ENCODE peak calls at places on chromosomes 11 and 22, in ten cellular contexts. U, G, I, A, N, Z, X, Y, K and F are unnamed samples. For H3K4me1, the result is how much of the 10 kb centered on the place peaks cover.

GRCh38 chr11:96186806-96187205 is 156.2 kb downstream of the MAML2 start:
- DNase-seq in G (no peak), A (no peak), I (no peak), Z (no peak), Y (peak), X (no peak), N (no peak), K (no peak), U (no peak), F (no peak)

GRCh38 chr11:35619754-35620640 is 1.7 kb downstream of the FJX1 start:
- DNase-seq in G (no peak), Z (peak), A (peak), N (peak), Y (peak), X (peak), I (no peak), K (peak), U (no peak), F (peak)

GRCh38 chr11:86335131-86335768 is 33.2 kb downstream of the HIKESHI start:
- DNase-seq in N (no peak), X (no peak), A (no peak), Y (no peak), G (no peak), Z (no peak), I (no peak), U (no peak), K (no peak), F (no peak)

GRCh38 chr11:95835768-95836488 is 45.6 kb downstream of the CEP57 start:
- DNase-seq in U (peak), G (peak), X (peak), N (peak), K (peak), I (peak), Z (peak), A (no peak), Y (peak), F (peak)

GRCh38 chr11:73729594-73730206 is 31.2 kb downstream of the RAB6A start:
- DNase-seq in A (no peak), I (peak), X (no peak), U (no peak), Z (peak), Y (peak), K (peak), G (no peak), N (no peak), F (no peak)

GRCh38 chr11:46391578-46392420 is at the start of gene CHRM4:
- DNase-seq in I (no peak), K (peak), Z (peak), A (no peak), Y (no peak), G (no peak), U (no peak), N (peak), X (peak), F (peak)

GRCh38 chr11:103773059-103773458 is 263.4 kb upstream of the DDI1 start:
- DNase-seq in X (no peak), K (no peak), U (no peak), G (no peak), A (no peak), Y (no peak), Z (no peak), I (no peak), N (peak), F (no peak)

GRCh38 chr11:92500463-92500862 is 275.8 kb downstream of the FAT3 start:
- DNase-seq in X (no peak), G (no peak), Z (no peak), I (no peak), K (no peak), A (no peak), Y (no peak), U (no peak), N (peak), F (no peak)

GRCh38 chr11:1757861-1758610 is 5.7 kb downstream of the CTSD start:
- DNase-seq in Z (no peak), X (peak), I (no peak), K (no peak), A (peak), N (no peak), Y (no peak), G (no peak), U (no peak), F (no peak)

GRCh38 chr11:117177534-117178209 is 871 bp upstream of the SIDT2 start:
- DNase-seq in A (no peak), G (no peak), K (no peak), Y (peak), X (peak), U (no peak), Z (no peak), N (no peak), I (no peak), F (no peak)

GRCh38 chr11:88231894-88232482 is 56.7 kb upstream of the RAB38 start:
- DNase-seq in U (peak), X (peak), Z (no peak), G (no peak), N (peak), Y (peak), A (no peak), K (peak), I (no peak), F (peak)

GRCh38 chr11:35539256-35539655 is 13.8 kb upstream of the PAMR1 start:
- DNase-seq in N (no peak), Y (no peak), Z (no peak), X (no peak), G (no peak), U (no peak), K (no peak), I (no peak), A (no peak), F (peak)

GRCh38 chr11:100273066-100273815 is 413.8 kb upstream of the ARHGAP42 start:
- DNase-seq in G (no peak), U (no peak), K (no peak), N (no peak), Y (no peak), A (no peak), I (no peak), X (no peak), Z (no peak), F (no peak)

GRCh38 chr11:108199446-108200321 is 22.8 kb downstream of the NPAT start:
- DNase-seq in A (no peak), U (no peak), Z (no peak), K (no peak), N (peak), G (no peak), X (no peak), Y (peak), I (no peak), F (no peak)

GRCh38 chr22:39273950-39274887 is 29.4 kb upstream of the PDGFB start:
- DNase-seq in G (no peak), Z (no peak), N (no peak), I (no peak), Y (no peak), U (no peak), A (no peak), X (no peak), K (no peak), F (no peak)

GRCh38 chr11:72982286-72982685 is 159.8 kb downstream of the FCHSD2 start:
- DNase-seq in K (no peak), G (no peak), I (no peak), X (no peak), Z (no peak), N (no peak), Y (no peak), U (no peak), A (no peak), F (no peak)

GRCh38 chr22:28051787-28052356 is 132.8 kb upstream of the PITPNB start:
- DNase-seq in G (no peak), X (peak), Z (peak), N (peak), U (peak), A (peak), Y (peak), K (peak), I (peak), F (peak)

GRCh38 chr22:22161924-22162851 is 82.4 kb upstream of the VPREB1 start:
- DNase-seq in X (no peak), Y (no peak), G (no peak), K (no peak), N (no peak), Z (no peak), A (no peak), I (no peak), U (no peak), F (no peak)

GRCh38 chr11:72085836-72086475 is 5.3 kb downstream of the LRRC51 start:
- DNase-seq in U (no peak), Z (no peak), G (no peak), K (no peak), A (no peak), X (no peak), Y (no peak), I (no peak), N (no peak), F (no peak)

GRCh38 chr22:35637254-35637653 is 11.0 kb upstream of the APOL6 start:
- DNase-seq in A (no peak), I (no peak), U (no peak), N (no peak), K (no peak), Z (no peak), Y (no peak), G (peak), X (no peak), F (no peak)

GRCh38 chr22:37552560-37553163 is 7.6 kb upstream of the CDC42EP1 start:
- DNase-seq in N (peak), A (no peak), G (no peak), U (no peak), Z (peak), K (peak), Y (no peak), I (no peak), X (peak), F (no peak)

GRCh38 chr11:99739464-99740089 is 718.8 kb downstream of the CNTN5 start:
- DNase-seq in N (peak), U (peak), A (no peak), Z (no peak), Y (peak), X (no peak), G (no peak), K (peak), I (no peak), F (peak)

GRCh38 chr22:46288846-46289243 is 7.8 kb upstream of the GTSE1 start:
- DNase-seq in A (peak), I (no peak), X (no peak), G (no peak), K (no peak), U (no peak), Y (no peak), Z (no peak), N (no peak), F (no peak)

GRCh38 chr11:128764617-128765095 is 70.8 kb downstream of the FLI1 start:
- DNase-seq in A (no peak), G (no peak), K (no peak), X (no peak), Y (no peak), Z (no peak), I (no peak), U (no peak), N (no peak), F (no peak)

GRCh38 chr11:79940165-79940564 is 499.3 kb upstream of the TENM4 start:
- DNase-seq in N (peak), Y (peak), A (no peak), X (no peak), I (no peak), Z (no peak), G (no peak), K (no peak), U (no peak), F (no peak)

GRCh38 chr11:100562102-100562501 is 125.0 kb upstream of the ARHGAP42 start:
- DNase-seq in X (peak), A (no peak), U (no peak), G (no peak), Z (no peak), Y (peak), I (no peak), N (peak), K (no peak), F (peak)

GRCh38 chr11:60957188-60957587 is 5.2 kb upstream of the SLC15A3 start:
- DNase-seq in U (no peak), Z (no peak), N (peak), K (no peak), X (no peak), G (peak), A (no peak), I (no peak), Y (no peak), F (no peak)

GRCh38 chr22:29400576-29400975 is 12.2 kb upstream of the AP1B1 start:
- DNase-seq in Z (no peak), A (no peak), N (no peak), U (no peak), I (no peak), G (no peak), K (no peak), Y (peak), X (no peak), F (no peak)

GRCh38 chr11:96388891-96389603 is 665 bp downstream of the CCDC82 start:
- DNase-seq in U (no peak), N (no peak), Y (no peak), I (peak), X (no peak), Z (no peak), A (no peak), G (no peak), K (peak), F (no peak)

GRCh38 chr11:83007909-83008580 is 63.7 kb downstream of the RAB30 start:
- DNase-seq in X (peak), K (peak), I (no peak), A (no peak), Z (no peak), G (no peak), N (no peak), U (no peak), Y (no peak), F (no peak)

GRCh38 chr22:18071968-18072310 is 5.9 kb upstream of the PEX26 start:
- DNase-seq in Y (no peak), A (no peak), Z (no peak), I (no peak), N (no peak), X (no peak), U (no peak), G (peak), K (no peak), F (no peak)

GRCh38 chr11:35114901-35115687 is 23.9 kb upstream of the CD44 start:
- DNase-seq in N (no peak), U (no peak), Y (no peak), X (no peak), K (no peak), A (no peak), I (no peak), G (no peak), Z (no peak), F (no peak)

GRCh38 chr11:14148653-14149273 is 186.2 kb downstream of the SPON1 start:
- DNase-seq in Y (peak), U (peak), A (no peak), X (no peak), N (peak), Z (no peak), G (no peak), K (no peak), I (peak), F (no peak)

GRCh38 chr11:118435233-118435892 is 929 bp upstream of the KMT2A start:
- DNase-seq in X (peak), A (peak), Z (peak), Y (peak), N (peak), K (peak), U (no peak), G (peak), I (peak), F (peak)

GRCh38 chr11:81092517-81092916 is 1641.1 kb downstream of the FAM181B start:
- DNase-seq in A (no peak), Z (no peak), I (no peak), K (no peak), Y (no peak), X (no peak), G (no peak), U (no peak), N (no peak), F (no peak)

GRCh38 chr11:35362571-35362980 is 56.8 kb downstream of the SLC1A2 start:
- DNase-seq in G (no peak), Y (peak), Z (no peak), K (no peak), U (no peak), A (no peak), X (no peak), I (no peak), N (no peak), F (no peak)

GRCh38 chr11:34161812-34162506 is 56.5 kb downstream of the NAT10 start:
- DNase-seq in I (no peak), N (no peak), Z (no peak), A (no peak), U (no peak), Y (peak), X (peak), G (no peak), K (no peak), F (no peak)

GRCh38 chr11:126502982-126503381 is 147.5 kb downstream of the ST3GAL4 start:
- DNase-seq in Z (no peak), K (no peak), U (no peak), X (no peak), N (no peak), Y (no peak), A (no peak), G (no peak), I (no peak), F (no peak)

DNA sequence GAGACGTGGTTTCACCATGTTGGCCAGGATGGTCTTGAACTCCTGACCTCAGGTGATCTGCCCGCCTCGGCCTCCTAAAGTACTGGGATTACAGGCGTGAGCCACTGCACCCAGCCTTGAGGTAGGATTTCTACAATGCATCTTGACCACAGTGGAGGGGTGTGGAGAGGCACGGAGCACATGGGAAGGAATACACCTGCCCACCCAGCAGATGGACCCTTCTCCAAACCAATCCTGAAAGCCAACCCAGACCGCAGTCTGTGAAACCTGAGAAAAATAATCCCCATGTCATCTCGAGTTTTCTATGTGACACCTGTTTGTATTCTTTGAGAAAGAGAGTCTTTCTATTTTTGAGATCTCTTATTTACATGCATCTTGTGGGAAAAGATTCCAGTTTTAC is 32.5 kb downstream of the LGR4 start:
- DNase-seq in Z (no peak), G (no peak), K (no peak), X (no peak), U (no peak), A (no peak), N (no peak), I (no peak), Y (no peak), F (no peak)
- H3K4me1 ChIP-seq in Z (under half), G (under half), K (under half), X (under half), U (under half), A (under half), N (under half), I (under half), Y (under half), F (under half)

DNA sequence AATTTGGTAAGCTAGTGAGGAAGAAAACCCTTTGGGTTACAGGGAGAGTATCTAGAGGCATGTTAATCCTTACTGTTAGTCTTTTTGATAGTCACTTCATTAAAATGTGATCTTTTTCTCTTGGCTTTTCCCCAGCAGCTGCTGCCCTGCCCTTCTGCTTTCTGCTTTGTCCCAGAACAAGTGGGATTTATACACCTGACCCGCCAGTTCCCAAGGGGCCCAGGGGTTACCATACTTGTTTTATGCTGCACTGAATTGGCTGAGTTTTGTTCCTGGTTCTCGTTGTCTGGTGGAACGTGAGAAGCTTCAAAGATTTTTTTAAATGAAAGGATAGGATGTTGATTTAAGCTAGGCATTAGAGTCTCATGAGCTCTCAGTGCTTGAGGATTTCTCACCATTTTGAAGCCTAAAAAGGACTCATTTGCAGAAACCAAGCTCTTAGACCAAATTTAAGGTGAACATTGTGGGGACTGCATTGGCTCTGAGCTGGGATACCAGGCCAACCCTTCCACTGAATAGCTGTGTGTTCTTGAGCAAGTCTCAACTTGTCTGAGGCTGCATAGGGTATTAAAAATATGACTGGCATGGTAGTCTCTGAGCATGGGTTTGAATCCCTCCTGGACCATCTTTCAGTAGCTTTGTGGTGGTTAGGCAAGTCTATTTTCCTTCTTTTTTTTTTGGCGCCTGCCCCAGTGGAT is 6.6 kb downstream of the LIMK2 start:
- DNase-seq in G (no peak), A (no peak), Y (no peak), K (no peak), U (no peak), I (no peak), Z (no peak), N (no peak), X (no peak), F (no peak)
- H3K4me1 ChIP-seq in G (under half), A (under half), Y (under half), K (under half), U (under half), I (under half), Z (under half), N (under half), X (half or more), F (under half)

GRCh38 chr22:23838686-23839468 is at the start of gene DERL3:
- DNase-seq in X (peak), G (peak), A (peak), I (no peak), U (peak), K (peak), Y (peak), Z (peak), N (peak), F (no peak)

GRCh38 chr22:23841292-23841691 is 2.5 kb upstream of the DERL3 start:
- DNase-seq in I (no peak), K (peak), N (no peak), A (no peak), G (no peak), Y (no peak), U (no peak), Z (no peak), X (no peak), F (no peak)

GRCh38 chr22:23844739-23845202 is 6.0 kb upstream of the DERL3 start:
- DNase-seq in K (no peak), N (no peak), I (no peak), X (no peak), Z (no peak), A (no peak), U (no peak), Y (no peak), G (no peak), F (no peak)

GRCh38 chr22:23840026-23840425 is 1.2 kb upstream of the DERL3 start:
- DNase-seq in Z (no peak), N (no peak), U (no peak), A (no peak), Y (no peak), I (no peak), X (no peak), G (no peak), K (no peak), F (no peak)

DNA sequence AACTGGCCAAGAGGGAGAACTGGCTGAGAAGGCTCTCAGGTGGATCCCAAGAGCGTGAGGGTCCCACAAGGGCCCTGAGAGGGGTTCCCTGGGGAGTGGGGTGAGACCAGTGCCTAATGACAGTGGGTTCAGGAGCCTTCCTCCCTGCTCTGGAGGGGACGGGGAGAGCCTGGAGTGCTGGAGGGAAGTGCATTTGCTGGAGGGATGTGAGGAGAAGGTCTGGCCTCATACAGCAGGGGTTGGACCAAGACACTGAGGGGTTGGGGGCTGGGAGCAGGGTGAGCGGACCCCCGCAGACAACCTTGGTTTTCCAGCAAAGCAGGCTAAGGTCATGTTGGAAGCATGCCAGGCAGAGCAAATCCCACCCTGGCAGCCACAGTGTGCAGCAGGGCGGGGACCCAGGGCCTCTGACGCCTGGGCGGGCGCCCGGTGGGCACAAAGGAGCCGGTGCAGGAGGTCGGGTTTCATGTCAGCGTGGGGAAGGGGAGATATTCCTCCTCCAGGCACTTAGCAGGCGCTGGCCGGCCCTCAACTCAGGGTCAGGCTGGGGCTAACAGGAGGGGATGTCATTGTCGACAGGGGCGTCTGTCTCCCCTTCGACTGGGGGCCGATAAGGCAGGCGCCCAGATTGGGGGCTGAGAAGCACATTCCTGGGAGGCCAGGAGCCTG is 3.1 kb upstream of the DERL3 start:
- DNase-seq in Z (no peak), X (no peak), G (no peak), I (no peak), N (no peak), U (no peak), A (no peak), Y (no peak), K (peak), F (no peak)
- H3K4me1 ChIP-seq in Z (under half), X (under half), G (under half), I (under half), N (under half), U (under half), A (under half), Y (under half), K (under half), F (under half)

DNA sequence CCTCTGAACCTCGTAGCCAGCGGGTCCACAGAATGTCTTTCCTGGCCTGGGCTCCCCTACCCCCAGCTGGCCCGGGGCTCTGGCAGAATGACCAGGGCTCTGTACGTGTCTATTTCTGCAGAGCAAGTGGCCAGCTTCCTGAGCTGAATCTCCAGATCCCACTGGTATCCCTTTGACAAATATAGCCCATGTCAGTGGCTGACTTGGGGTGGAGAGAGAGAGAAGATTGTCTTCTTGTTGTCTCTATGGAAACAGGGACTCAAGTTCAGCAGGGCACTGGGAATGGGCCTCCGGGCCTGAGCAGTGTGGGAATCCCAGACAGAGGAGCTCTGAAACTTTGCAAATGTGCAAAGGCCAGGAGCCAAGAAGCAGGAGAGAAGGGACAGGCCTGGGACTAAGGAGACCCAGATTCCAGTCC is 33.9 kb downstream of the ANO1 start:
- DNase-seq in K (no peak), G (no peak), N (no peak), Y (no peak), A (no peak), X (peak), I (no peak), U (no peak), Z (no peak), F (no peak)
- H3K4me1 ChIP-seq in K (under half), G (under half), N (under half), Y (under half), A (under half), X (under half), I (under half), U (under half), Z (under half), F (under half)